ENCODE peak calls at places on chromosomes 13 and 19, in seven cellular contexts. S, Q, Y, T, K, R and U are unnamed samples.

GRCh38 chr19:50820549-50821247 is 2.9 kb downstream of the KLK1 start:
- DNase-seq in T (no peak), K (no peak), Y (peak), R (no peak), S (peak), Q (no peak), U (no peak)

GRCh38 chr13:70339738-70340137 is 231.5 kb upstream of the KLHL1 start:
- DNase-seq in Q (no peak), Y (peak), R (no peak), K (no peak), T (no peak), S (peak), U (peak)

GRCh38 chr13:80706164-80706471 is 365.2 kb upstream of the SPRY2 start:
- DNase-seq in K (no peak), R (no peak), T (no peak), Y (no peak), Q (no peak), S (no peak), U (no peak)

GRCh38 chr13:99307648-99308339 is 595 bp upstream of the GPR183 start:
- DNase-seq in S (no peak), Y (no peak), R (no peak), Q (peak), T (peak), K (peak), U (no peak)

GRCh38 chr13:111484129-111484925 is 163.9 kb downstream of the TEX29 start:
- DNase-seq in S (no peak), K (no peak), T (no peak), Q (no peak), Y (no peak), R (no peak), U (no peak)

GRCh38 chr19:19146000-19146608 is 7.8 kb upstream of the TMEM161A start:
- DNase-seq in R (peak), Q (peak), S (peak), Y (peak), K (peak), T (peak), U (peak)

GRCh38 chr13:94656766-94657165 is 55.1 kb downstream of the GPR180 start:
- DNase-seq in Q (no peak), Y (no peak), S (no peak), T (peak), R (peak), K (no peak), U (no peak)

GRCh38 chr13:109745702-109746101 is 40.7 kb downstream of the IRS2 start:
- DNase-seq in S (no peak), Y (no peak), Q (no peak), K (no peak), T (no peak), R (no peak), U (no peak)

GRCh38 chr13:30510811-30511371 is 45.2 kb upstream of the HMGB1 start:
- DNase-seq in S (no peak), Y (no peak), T (peak), R (no peak), K (no peak), Q (no peak), U (no peak)

GRCh38 chr19:52739576-52739975 is 4.7 kb upstream of the ZNF611 start:
- DNase-seq in R (no peak), Y (peak), S (no peak), K (no peak), T (no peak), Q (no peak), U (no peak)

GRCh38 chr19:19399733-19400438 is 5.6 kb upstream of the GATAD2A start:
- DNase-seq in Q (no peak), Y (no peak), K (no peak), R (peak), S (no peak), T (peak), U (no peak)

GRCh38 chr19:9128171-9128570 is 1.4 kb upstream of the OR7G3 start:
- DNase-seq in Y (no peak), S (no peak), R (no peak), K (no peak), T (no peak), Q (no peak), U (no peak)

GRCh38 chr13:27573265-27573664 is 47.1 kb downstream of the LNX2 start:
- DNase-seq in S (no peak), K (no peak), T (no peak), Q (no peak), R (no peak), Y (no peak), U (no peak)

DNA sequence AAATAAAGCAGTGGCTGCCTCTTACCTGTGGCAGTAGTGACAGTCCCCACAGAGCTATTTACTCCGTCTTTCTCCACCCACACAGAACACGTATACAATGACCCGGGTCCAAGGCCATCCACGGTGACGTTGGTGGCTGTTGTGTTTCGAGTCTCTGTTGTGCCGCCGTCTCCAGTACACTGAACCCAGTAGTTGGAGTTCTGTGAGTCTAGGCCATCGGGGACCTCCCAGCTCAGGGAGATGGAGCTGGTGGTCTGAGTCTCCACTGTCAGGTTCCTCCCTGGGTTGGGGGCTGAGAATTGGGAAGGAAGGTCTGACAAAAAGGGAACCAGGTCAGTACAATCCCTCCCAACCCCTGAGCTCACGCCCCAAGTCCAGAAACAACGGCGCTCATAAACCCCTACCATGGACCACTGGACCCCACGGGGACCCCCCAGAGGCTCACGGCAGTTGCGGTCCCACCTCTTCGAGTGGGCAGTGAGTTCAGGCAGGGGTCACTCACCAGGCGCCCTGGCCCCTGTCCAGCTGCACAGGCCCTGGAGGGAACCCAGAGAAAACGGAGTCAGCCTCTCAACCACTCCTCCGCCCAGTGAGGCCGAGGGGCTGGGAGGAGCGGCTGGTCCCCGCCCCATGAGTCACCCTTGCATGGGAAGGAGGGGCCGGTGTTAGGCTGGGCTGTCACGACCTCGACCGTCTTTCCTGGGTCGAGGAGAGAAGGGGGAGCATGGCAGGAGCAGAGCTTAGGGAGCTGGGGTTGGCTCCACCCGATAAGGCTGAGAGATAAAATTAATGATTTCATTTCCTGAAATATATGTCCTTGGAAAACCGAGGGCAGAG is 2.4 kb downstream of the PTPRH start:
- DNase-seq in T (peak), R (peak), K (no peak), Y (peak), Q (no peak), S (peak), U (no peak)
- H3K4me3 ChIP-seq in T (peak), R (no peak), K (no peak), Y (no peak), Q (no peak), S (no peak), U (no peak)

GRCh38 chr19:28966737-28967401 is 246.1 kb downstream of the UQCRFS1 start:
- DNase-seq in Q (no peak), R (no peak), S (no peak), K (no peak), Y (no peak), T (peak), U (no peak)
- H3K4me3 ChIP-seq in Q (no peak), R (no peak), S (no peak), K (no peak), Y (no peak), T (no peak), U (no peak)

GRCh38 chr19:784541-784940 is 12.7 kb upstream of the PTBP1 start:
- DNase-seq in S (no peak), R (no peak), Y (no peak), Q (no peak), K (no peak), T (no peak), U (no peak)

GRCh38 chr19:780935-781334 is 16.3 kb upstream of the PTBP1 start:
- DNase-seq in Q (no peak), T (no peak), S (no peak), K (no peak), R (no peak), Y (no peak), U (no peak)

GRCh38 chr19:781800-782194 is 15.5 kb upstream of the PTBP1 start:
- DNase-seq in Q (no peak), R (no peak), S (no peak), Y (no peak), K (no peak), T (no peak), U (no peak)

GRCh38 chr19:778910-779653 is 18.2 kb upstream of the PTBP1 start:
- DNase-seq in Y (peak), K (no peak), Q (no peak), R (peak), S (peak), T (peak), U (no peak)

DNA sequence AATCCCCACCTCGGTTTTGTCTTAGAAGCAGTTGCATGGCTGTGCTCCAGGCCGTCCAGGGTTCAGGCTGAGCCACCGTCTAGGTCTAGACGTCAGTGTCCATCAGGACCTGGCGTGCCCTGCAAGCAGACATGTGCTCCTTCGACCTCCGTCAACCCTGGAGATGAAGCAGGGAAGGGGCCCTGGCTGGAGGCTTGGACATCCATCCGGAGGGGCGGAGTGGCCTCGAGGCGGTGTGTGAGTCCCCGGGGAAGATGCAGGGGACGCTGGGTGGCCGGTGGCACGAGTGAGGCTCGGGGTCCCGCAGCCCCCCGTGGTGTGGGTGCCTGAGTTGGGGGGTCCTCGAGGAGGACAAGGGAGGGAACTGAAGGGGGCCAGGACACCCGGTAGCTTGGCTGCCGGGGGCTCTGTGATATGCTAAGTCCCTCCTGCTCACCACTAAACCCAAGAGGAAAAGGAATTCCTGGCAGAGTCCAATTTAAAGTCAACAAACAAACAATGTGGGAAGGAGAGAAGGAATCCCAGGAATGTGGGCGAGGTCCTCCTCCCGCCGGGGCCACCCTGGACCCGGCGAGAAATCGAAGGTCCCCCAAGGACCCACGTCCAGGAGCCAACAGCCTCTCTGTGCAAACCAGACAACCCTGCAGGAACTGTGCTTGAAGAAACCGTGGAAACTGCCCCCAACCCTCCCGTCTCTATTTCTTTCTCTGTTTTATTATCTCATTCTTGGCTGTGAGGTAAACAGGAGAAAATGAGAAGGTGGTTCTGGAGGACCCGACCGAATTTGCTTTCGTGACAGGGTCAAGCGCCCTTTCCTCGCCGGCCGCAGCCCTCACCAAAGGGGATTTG is 14.8 kb upstream of the PTBP1 start:
- DNase-seq in Y (peak), Q (no peak), S (peak), T (peak), R (no peak), K (no peak), U (no peak)
- H3K4me3 ChIP-seq in Y (peak), Q (no peak), S (no peak), T (peak), R (peak), K (no peak), U (no peak)

DNA sequence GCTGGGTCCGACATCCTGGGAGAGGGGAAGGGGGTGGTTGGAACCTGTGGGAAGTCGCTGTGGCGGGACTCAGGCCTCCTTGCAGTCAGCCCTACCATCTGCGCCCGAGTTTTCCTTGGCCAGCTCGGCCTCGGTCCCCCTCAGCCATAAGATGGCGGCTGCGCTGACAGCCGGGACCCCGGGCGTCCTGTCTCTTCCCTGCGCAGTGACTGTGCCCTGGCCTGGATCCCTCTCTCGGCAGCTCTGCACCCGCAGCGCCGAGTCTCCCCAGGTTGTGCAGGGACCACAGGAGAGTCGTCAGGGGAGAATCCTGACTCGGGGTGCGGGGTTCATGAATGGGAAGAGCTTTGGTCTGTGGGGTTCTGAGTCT is 345 bp downstream of the ZNF257 start:
- DNase-seq in K (no peak), T (peak), S (no peak), Q (no peak), R (no peak), Y (no peak), U (no peak)
- H3K4me3 ChIP-seq in K (peak), T (peak), S (no peak), Q (peak), R (peak), Y (no peak), U (no peak)

GRCh38 chr19:53884256-53884655 is 2.3 kb downstream of the PRKCG start:
- DNase-seq in Q (no peak), T (no peak), K (no peak), Y (peak), R (no peak), S (peak), U (no peak)
- H3K4me3 ChIP-seq in Q (no peak), T (no peak), K (no peak), Y (no peak), R (no peak), S (no peak), U (no peak)

DNA sequence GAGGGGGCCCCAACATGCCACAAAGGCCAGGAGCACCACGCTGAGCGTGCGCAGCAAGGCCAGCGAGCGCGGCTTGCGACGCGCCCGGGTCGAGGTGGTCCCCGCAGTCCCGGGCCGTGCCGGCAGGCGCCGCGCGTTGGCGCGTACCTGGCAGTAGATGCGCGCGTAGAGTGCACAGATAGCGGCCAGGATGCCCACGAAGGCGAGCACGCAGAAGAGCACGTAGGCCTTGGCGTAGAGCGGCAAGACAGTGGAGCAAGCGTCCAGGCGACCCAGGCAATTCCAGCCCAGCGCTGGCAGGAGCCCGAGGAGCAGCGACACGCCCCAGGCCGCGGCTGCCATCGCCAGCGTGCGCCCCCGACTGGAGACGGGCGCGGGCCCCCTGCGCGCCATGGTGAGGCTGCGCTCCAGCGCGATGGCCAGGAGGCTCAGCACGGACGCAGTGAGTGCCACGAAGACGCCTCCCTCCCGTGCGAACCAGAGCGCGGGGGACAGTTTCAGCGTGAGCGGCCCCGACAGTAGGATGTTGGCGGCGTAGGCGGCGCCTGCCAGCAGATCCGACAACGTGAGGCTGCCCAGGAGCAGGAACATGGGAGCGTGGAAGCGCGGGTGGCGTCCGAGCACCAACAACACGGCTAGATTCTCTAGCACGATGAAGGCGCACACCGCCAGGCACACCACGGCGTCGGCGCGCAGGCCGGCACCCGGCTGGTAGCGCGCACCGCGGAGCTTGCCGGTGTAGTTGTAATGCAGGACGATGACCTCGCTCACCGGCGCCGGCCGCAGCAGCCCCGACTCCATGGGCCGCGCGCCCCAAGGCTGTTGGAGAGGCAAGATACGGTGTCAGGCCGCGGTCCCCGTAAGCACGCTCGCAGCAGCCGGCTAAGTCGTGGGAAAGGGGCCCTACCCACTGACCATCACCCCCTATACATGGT is 2.8 kb downstream of the S1PR5 start:
- DNase-seq in R (no peak), Q (no peak), K (peak), T (no peak), S (no peak), Y (peak), U (peak)
- H3K4me3 ChIP-seq in R (no peak), Q (no peak), K (peak), T (no peak), S (no peak), Y (peak), U (no peak)